ENCODE peak calls at places on chromosomes 3 and 15, in five cellular contexts. A is heart left ventricle, G is transverse colon, B is stomach, E is breast epithelium. Q is an unnamed sample. For H3K4me1, the result is how much of the 10 kb centered on the place peaks cover.

GRCh38 chr3:71111784-71112440 is 471.6 kb downstream of the FOXP1 start:
- DNase-seq in A (no peak), G (no peak), B (no peak), E (no peak), Q (no peak)

GRCh38 chr3:124774305-124774673 is 44.0 kb downstream of the UMPS start:
- DNase-seq in A (peak), G (peak), B (no peak), E (no peak), Q (peak)

GRCh38 chr3:122024800-122025199 is 2.8 kb upstream of the ILDR1 start:
- DNase-seq in A (no peak), G (no peak), B (no peak), E (no peak), Q (no peak)

GRCh38 chr3:136196401-136197158 is 445 bp upstream of the MSL2 start:
- DNase-seq in A (peak), G (peak), B (peak), E (peak), Q (peak)

GRCh38 chr3:164468055-164468454 is 610.2 kb downstream of the SI start:
- DNase-seq in A (no peak), G (no peak), B (no peak), E (no peak), Q (no peak)

GRCh38 chr3:62287528-62287927 is 85.8 kb downstream of the FEZF2 start:
- DNase-seq in A (no peak), G (no peak), B (no peak), E (no peak), Q (no peak)

GRCh38 chr15:29172742-29173725 is 96.6 kb downstream of the NSMCE3 start:
- DNase-seq in A (no peak), G (no peak), B (no peak), E (no peak), Q (no peak)

GRCh38 chr15:67080118-67080899 is 14.9 kb downstream of the SMAD3 start:
- DNase-seq in A (no peak), G (no peak), B (peak), E (no peak), Q (peak)

GRCh38 chr3:40255532-40255931 is 54.0 kb upstream of the EIF1B start:
- DNase-seq in A (no peak), G (no peak), B (no peak), E (no peak), Q (no peak)

GRCh38 chr15:67024322-67024997 is 40.9 kb upstream of the SMAD3 start:
- DNase-seq in A (peak), G (peak), B (peak), E (peak), Q (peak)

GRCh38 chr3:124780356-124780755 is 50.1 kb downstream of the UMPS start:
- DNase-seq in A (peak), G (peak), B (no peak), E (peak), Q (peak)

GRCh38 chr3:42014443-42014945 is 52.6 kb upstream of the ULK4 start:
- DNase-seq in A (no peak), G (peak), B (no peak), E (no peak), Q (no peak)

GRCh38 chr15:71364117-71364584 is 248.9 kb downstream of the THSD4 start:
- DNase-seq in A (no peak), G (peak), B (no peak), E (no peak), Q (no peak)

GRCh38 chr15:22878103-22878502 is 39.6 kb downstream of the NIPA2 start:
- DNase-seq in A (no peak), G (no peak), B (no peak), E (no peak), Q (no peak)

GRCh38 chr3:146528954-146529353 is 15.5 kb downstream of the PLSCR1 start:
- DNase-seq in A (no peak), G (no peak), B (no peak), E (no peak), Q (no peak)

GRCh38 chr3:78511840-78512239 is 1256.0 kb downstream of the ROBO1 start:
- DNase-seq in A (no peak), G (no peak), B (no peak), E (no peak), Q (no peak)

GRCh38 chr3:78507196-78507984 is 1260.4 kb downstream of the ROBO1 start:
- DNase-seq in A (no peak), G (no peak), B (no peak), E (no peak), Q (no peak)

GRCh38 chr3:78506038-78506437 is 1261.8 kb downstream of the ROBO1 start:
- DNase-seq in A (no peak), G (no peak), B (no peak), E (no peak), Q (no peak)

DNA sequence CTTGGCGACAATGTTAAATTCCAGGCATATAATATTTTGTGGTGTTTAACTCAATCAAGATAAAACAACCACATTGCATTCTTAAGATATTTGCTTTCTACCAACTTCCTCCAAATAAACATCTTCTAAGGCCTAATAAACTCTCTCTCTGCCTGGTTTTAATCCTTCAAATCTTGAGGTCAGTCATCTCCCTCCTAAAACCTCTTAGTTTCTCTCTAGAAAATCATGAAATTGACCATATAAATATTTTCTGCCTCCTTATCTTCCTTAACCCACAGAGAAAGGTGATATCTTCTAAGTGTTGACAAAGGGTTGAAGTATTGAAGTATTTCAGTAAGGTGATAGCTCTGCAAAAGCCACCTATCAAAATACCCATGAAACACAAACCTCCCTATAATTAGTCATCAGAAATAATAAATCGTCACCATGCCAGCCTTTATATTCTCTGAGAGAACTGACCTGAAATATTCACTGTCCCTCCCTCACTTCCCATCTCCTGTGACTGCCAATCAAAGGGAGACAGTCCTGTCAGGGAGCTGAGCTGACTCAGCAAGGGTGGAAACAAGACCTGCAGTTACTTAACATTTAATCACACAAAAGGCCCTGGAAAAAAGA is 1261.1 kb downstream of the ROBO1 start:
- DNase-seq in A (no peak), G (no peak), B (no peak), E (no peak), Q (no peak)
- TF ChIP-seq POLR2A in A (no peak), G (no peak), B (no peak), E (no peak), Q (no peak)

GRCh38 chr15:74785716-74786032 is 3.8 kb downstream of the CSK start:
- DNase-seq in A (no peak), G (no peak), B (no peak), E (no peak), Q (no peak)
- H3K4me1 ChIP-seq in A (half or more), G (half or more), B (half or more), E (half or more), Q (half or more)

GRCh38 chr3:184299488-184300376 is 691 bp downstream of the PSMD2 start:
- DNase-seq in A (no peak), G (no peak), B (no peak), E (no peak), Q (no peak)
- TF ChIP-seq POLR2A in A (no peak), G (no peak), B (no peak), E (no peak), Q (no peak)

GRCh38 chr3:51675201-51675611 is 4.2 kb downstream of the TEX264 start:
- DNase-seq in A (peak), G (no peak), B (no peak), E (no peak), Q (no peak)
- H3K4me1 ChIP-seq in A (under half), G (under half), B (under half), E (under half), Q (under half)

GRCh38 chr3:5195605-5196004 is 8.1 kb downstream of the EDEM1 start:
- DNase-seq in A (peak), G (no peak), B (no peak), E (no peak), Q (peak)
- TF ChIP-seq POLR2A in A (no peak), G (no peak), B (no peak), E (no peak), Q (no peak)

DNA sequence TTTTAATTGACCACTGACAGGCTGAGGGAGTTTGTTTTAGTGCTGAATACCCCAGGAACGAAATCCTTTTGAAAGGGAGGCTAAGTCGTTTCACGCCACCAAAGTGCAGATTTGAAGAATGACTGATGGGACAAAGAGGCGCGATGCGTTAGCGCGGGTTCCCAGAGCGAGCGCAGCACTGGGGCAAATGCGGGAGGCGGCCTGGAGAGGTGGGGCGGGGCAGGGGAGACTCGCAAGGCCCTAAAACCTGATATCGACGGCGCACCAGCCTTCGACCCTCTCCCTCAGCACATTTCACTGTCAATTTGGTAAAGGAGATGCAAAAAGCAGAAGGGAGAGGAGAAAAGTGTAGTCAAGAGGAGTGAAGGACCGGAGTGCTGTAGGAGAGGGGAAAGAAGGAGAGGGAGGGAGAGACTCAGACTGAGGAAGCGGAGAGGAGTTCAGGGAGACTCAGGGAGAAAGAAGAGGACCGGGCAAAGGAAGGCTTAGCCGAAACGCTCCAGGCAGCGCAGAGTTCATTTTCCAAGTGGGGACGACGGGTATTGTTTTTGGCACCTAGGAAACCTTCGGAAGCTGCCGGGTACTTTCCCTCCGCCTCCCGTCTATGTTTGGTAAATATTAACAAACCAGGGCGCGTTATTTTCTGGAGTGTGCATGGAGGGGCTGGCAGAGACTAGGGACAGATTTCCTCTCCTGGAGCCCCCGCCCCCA is 3.8 kb upstream of the FOXB1 start:
- DNase-seq in A (no peak), G (no peak), B (no peak), E (no peak), Q (no peak)
- H3K4me1 ChIP-seq in A (under half), G (under half), B (under half), E (under half), Q (under half)

GRCh38 chr15:65305144-65305758 is 774 bp downstream of the RNU5B-1 start:
- DNase-seq in A (no peak), G (no peak), B (no peak), E (no peak), Q (no peak)
- TF ChIP-seq POLR2A in A (no peak), G (no peak), B (no peak), E (no peak), Q (no peak)

GRCh38 chr3:81726735-81727134 is 34.7 kb downstream of the GBE1 start:
- DNase-seq in A (no peak), G (no peak), B (no peak), E (no peak), Q (no peak)
- H3K4me1 ChIP-seq in A (under half), G (under half), B (under half), E (under half), Q (under half)

GRCh38 chr3:98733055-98733777 is 29.9 kb upstream of the ST3GAL6 start:
- DNase-seq in A (peak), G (peak), B (peak), E (no peak), Q (peak)

GRCh38 chr3:98731720-98732238 is 31.4 kb upstream of the ST3GAL6 start:
- DNase-seq in A (no peak), G (no peak), B (no peak), E (no peak), Q (no peak)

GRCh38 chr3:98731138-98731537 is 32.0 kb upstream of the ST3GAL6 start:
- DNase-seq in A (no peak), G (no peak), B (no peak), E (no peak), Q (no peak)

GRCh38 chr3:98733778-98734281 is 29.3 kb upstream of the ST3GAL6 start:
- DNase-seq in A (no peak), G (peak), B (no peak), E (no peak), Q (no peak)

GRCh38 chr3:98732239-98733054 is 30.7 kb upstream of the ST3GAL6 start:
- DNase-seq in A (peak), G (peak), B (peak), E (peak), Q (peak)
- TF ChIP-seq POLR2A in A (no peak), G (peak), B (no peak), E (no peak), Q (peak)

Q was measured in body of pancreas.